ENCODE peak calls at places on chromosomes 6 and 20, in seven cellular contexts. A is HL-60, U is HepG2, R is cardiac fibroblast, J is AG10803, P is A673, S is fibroblast of the aortic adventitia. F is an unnamed sample.

GRCh38 chr6:141326426-141326825 is 806.3 kb upstream of the GJE1 start:
- DNase-seq in A (no peak), U (peak), R (peak), J (peak), P (peak), S (peak), F (peak)

GRCh38 chr20:49037962-49038387 is 8.1 kb upstream of the CSE1L start:
- DNase-seq in A (peak), U (no peak), R (peak), J (no peak), P (no peak), S (peak), F (peak)

GRCh38 chr6:127532991-127533390 is 13.9 kb upstream of the MTCL3 start:
- DNase-seq in A (no peak), U (no peak), R (peak), J (no peak), P (no peak), S (no peak), F (peak)

GRCh38 chr6:132147530-132148011 is 196.4 kb upstream of the CCN2 start:
- DNase-seq in A (no peak), U (no peak), R (no peak), J (peak), P (peak), S (peak), F (peak)

GRCh38 chr6:135094403-135094821 is 39.8 kb upstream of the HBS1L start:
- DNase-seq in A (no peak), U (no peak), R (no peak), J (no peak), P (no peak), S (no peak), F (no peak)

GRCh38 chr6:133501675-133502275 is 260.6 kb downstream of the EYA4 start:
- DNase-seq in A (no peak), U (no peak), R (peak), J (peak), P (peak), S (no peak), F (no peak)

GRCh38 chr6:42727627-42728026 is 5.2 kb upstream of the PRPH2 start:
- DNase-seq in A (no peak), U (no peak), R (no peak), J (no peak), P (no peak), S (no peak), F (no peak)

GRCh38 chr6:37669887-37670437 is 27.7 kb downstream of the MDGA1 start:
- DNase-seq in A (no peak), U (no peak), R (no peak), J (no peak), P (no peak), S (no peak), F (no peak)

GRCh38 chr6:3939559-3939958 is 90.4 kb downstream of the FAM50B start:
- DNase-seq in A (no peak), U (no peak), R (no peak), J (no peak), P (no peak), S (no peak), F (no peak)

GRCh38 chr6:125808060-125808459 is 17.3 kb downstream of the NCOA7 start:
- DNase-seq in A (no peak), U (no peak), R (no peak), J (no peak), P (no peak), S (no peak), F (no peak)

GRCh38 chr6:12137480-12137879 is 125.4 kb downstream of the HIVEP1 start:
- DNase-seq in A (peak), U (no peak), R (peak), J (peak), P (peak), S (peak), F (peak)

GRCh38 chr6:57193177-57193576 is 21.1 kb downstream of the BAG2 start:
- DNase-seq in A (no peak), U (no peak), R (peak), J (peak), P (no peak), S (peak), F (peak)

GRCh38 chr6:6724319-6725119 is 136.0 kb downstream of the LY86 start:
- DNase-seq in A (peak), U (peak), R (peak), J (peak), P (peak), S (peak), F (peak)

GRCh38 chr20:31894980-31895675 is 24.7 kb downstream of the TTLL9 start:
- DNase-seq in A (peak), U (peak), R (peak), J (peak), P (peak), S (peak), F (peak)

GRCh38 chr20:63635431-63636141 is 8.7 kb upstream of the GMEB2 start:
- DNase-seq in A (peak), U (no peak), R (no peak), J (no peak), P (no peak), S (no peak), F (no peak)

GRCh38 chr6:152529364-152529763 is 107.8 kb downstream of the SYNE1 start:
- DNase-seq in A (no peak), U (no peak), R (peak), J (peak), P (no peak), S (no peak), F (peak)

GRCh38 chr6:80438728-80439127 is 332.3 kb downstream of the BCKDHB start:
- DNase-seq in A (no peak), U (no peak), R (peak), J (peak), P (peak), S (peak), F (peak)

GRCh38 chr6:80006541-80006940 is 2.1 kb downstream of the TTK start:
- DNase-seq in A (no peak), U (no peak), R (no peak), J (peak), P (no peak), S (no peak), F (no peak)

GRCh38 chr6:104486003-104486402 is 373.7 kb downstream of the HACE1 start:
- DNase-seq in A (no peak), U (no peak), R (no peak), J (no peak), P (peak), S (no peak), F (peak)

GRCh38 chr6:133242761-133243590 is 1.8 kb downstream of the EYA4 start:
- DNase-seq in A (no peak), U (no peak), R (no peak), J (no peak), P (peak), S (no peak), F (no peak)

GRCh38 chr6:110270166-110270565 is 88.0 kb downstream of the METTL24 start:
- DNase-seq in A (no peak), U (no peak), R (no peak), J (peak), P (no peak), S (no peak), F (no peak)

DNA sequence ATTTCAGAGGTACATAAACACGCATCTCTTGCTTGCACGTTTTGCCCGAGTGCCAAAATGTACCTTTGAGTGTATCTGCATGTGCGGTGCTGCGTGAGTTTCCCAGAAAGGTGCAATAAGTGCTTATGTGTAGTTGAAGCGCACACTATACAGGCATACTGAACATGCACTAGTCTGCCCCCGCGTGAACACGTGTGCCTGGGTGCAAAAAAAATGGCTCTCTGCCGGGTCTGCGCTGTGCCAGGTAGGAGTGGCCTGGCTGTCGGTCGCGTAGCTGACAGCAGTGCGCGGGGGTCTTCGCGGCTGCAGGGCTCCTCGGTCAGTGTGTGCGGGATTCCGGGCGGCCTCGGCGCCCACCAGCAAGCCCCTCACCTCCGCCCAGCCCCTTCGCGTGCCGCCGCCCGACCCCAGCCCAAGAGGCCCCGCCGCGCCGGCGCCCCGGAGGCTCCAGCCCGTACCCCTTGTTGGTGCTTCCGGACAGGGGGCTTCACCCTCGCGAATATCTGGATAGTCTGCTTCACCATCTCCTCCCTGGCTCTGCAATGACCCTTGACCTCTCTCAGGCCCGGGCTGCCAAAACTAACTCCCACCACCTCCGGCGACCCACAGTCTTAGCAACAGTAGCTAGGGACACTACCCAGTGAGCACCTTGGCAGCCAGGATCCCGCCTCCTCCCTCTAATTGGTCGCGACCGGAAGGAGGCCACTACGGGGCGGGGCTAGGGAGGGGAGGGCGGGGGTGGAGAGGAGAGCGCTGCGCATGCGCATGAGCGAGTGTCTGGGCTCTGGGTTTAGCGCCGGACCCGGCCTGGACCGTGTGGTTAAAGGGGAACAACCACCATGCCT is at the start of gene KIF6:
- DNase-seq in A (peak), U (peak), R (peak), J (peak), P (peak), S (peak), F (peak)
- TF ChIP-seq CTCF in A (no peak), U (peak), R (no peak), J (no peak), P (no peak), S (no peak), F (no peak)

DNA sequence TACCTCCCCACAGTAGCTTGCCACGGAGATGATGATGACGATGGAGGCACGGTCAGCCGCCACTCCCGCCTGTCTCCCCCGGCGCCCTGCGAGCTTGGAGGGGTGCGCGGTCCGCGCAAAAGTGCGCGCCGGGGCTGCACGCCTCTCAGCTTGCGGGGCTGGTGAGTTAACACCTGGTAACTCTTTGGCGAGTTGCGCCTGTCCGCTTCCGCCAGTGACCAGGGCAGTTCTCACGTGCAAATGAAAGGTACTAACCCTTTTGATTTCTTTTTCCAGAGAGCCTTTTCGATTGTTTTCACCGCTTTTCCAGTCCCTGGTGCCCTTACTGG is 6.1 kb downstream of the GRIK2 start:
- DNase-seq in A (no peak), U (no peak), R (no peak), J (no peak), P (no peak), S (no peak), F (no peak)
- H3K4me3 ChIP-seq in A (no peak), U (no peak), R (no peak), J (no peak), P (no peak), S (peak), F (no peak)

GRCh38 chr20:36575066-36575743 is 1.8 kb downstream of the TGIF2 start:
- DNase-seq in A (peak), U (peak), R (peak), J (peak), P (peak), S (peak), F (peak)
- TF ChIP-seq CTCF in A (no peak), U (peak), R (no peak), J (no peak), P (no peak), S (no peak), F (no peak)

DNA sequence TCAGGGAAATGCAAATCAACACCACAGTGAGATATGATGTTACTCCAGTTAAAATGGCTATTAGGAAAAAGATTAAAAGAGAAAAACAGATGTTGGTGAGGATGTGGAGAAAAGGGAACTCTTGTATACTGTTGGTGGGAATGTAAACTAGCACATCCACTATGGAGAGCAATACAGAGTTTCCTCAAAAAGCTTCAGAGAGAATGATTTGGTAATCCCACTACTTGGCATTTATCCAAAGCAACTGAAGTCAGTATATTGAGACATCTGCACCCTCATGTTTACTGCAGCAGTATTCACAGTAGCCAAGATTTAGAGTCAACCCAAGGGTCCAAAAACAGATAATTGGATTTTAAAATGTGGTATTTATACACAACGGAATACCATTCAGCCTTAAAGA is 469.4 kb downstream of the QKI start:
- DNase-seq in A (peak), U (no peak), R (peak), J (no peak), P (peak), S (no peak), F (peak)
- H3K4me3 ChIP-seq in A (no peak), U (no peak), R (no peak), J (no peak), P (no peak), S (no peak), F (no peak)

DNA sequence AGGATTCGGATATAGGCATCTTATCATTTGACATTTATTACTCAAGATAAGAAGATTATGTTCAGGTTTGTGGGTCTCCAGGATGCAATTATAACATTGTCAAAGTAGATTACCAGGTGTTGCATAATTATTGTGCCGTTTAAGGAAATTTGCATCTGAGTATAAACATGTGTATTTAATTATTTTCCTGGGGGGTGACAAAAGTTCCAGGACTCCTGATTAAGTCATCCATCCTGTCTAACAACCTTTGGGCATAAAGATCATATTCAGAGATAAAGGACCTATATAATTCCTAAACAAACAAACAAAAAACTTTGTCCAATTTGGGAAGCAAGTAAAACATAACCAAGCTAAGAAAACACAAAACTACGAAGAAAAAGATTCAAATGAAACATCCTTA is 3.3 kb upstream of the PPP1R14C start:
- DNase-seq in A (no peak), U (no peak), R (no peak), J (no peak), P (no peak), S (no peak), F (no peak)
- TF ChIP-seq CTCF in A (no peak), U (no peak), R (no peak), J (no peak), P (no peak), S (no peak), F (no peak)

GRCh38 chr6:35675871-35676459 is 12.8 kb downstream of the FKBP5 start:
- DNase-seq in A (no peak), U (no peak), R (no peak), J (no peak), P (no peak), S (no peak), F (no peak)
- H3K4me3 ChIP-seq in A (no peak), U (no peak), R (no peak), J (no peak), P (no peak), S (no peak), F (no peak)